ENCODE peak calls at places on chromosomes 5 and 9, in seven cellular contexts. X, H, W, L, A, P and M are unnamed samples.

GRCh38 chr5:159156839-159157238 is 52.5 kb downstream of the RNF145 start:
- DNase-seq in X (peak), H (no peak), W (peak), L (peak), A (peak), P (no peak), M (peak)

GRCh38 chr9:86734762-86735161 is 212.5 kb downstream of the GAS1 start:
- DNase-seq in X (peak), H (no peak), W (no peak), L (no peak), A (no peak), P (no peak), M (no peak)

GRCh38 chr9:33233659-33234335 is 6.2 kb upstream of the SPINK4 start:
- DNase-seq in X (peak), H (no peak), W (peak), L (no peak), A (no peak), P (no peak), M (no peak)

GRCh38 chr5:125023673-125024072 is 277.2 kb upstream of the ZNF608 start:
- DNase-seq in X (peak), H (no peak), W (no peak), L (no peak), A (no peak), P (no peak), M (no peak)

GRCh38 chr9:76369583-76369982 is 24.6 kb downstream of the RFK start:
- DNase-seq in X (peak), H (no peak), W (no peak), L (no peak), A (peak), P (no peak), M (no peak)

GRCh38 chr5:82234880-82235279 is 43.3 kb downstream of the RPS23 start:
- DNase-seq in X (no peak), H (no peak), W (no peak), L (no peak), A (peak), P (no peak), M (no peak)

GRCh38 chr9:83066771-83067170 is 3.8 kb upstream of the RASEF start:
- DNase-seq in X (peak), H (no peak), W (peak), L (no peak), A (no peak), P (no peak), M (no peak)

GRCh38 chr5:37926732-37927131 is 86.9 kb upstream of the GDNF start:
- DNase-seq in X (peak), H (no peak), W (no peak), L (no peak), A (no peak), P (no peak), M (no peak)

GRCh38 chr5:72244862-72245371 is 75.1 kb downstream of the MRPS27 start:
- DNase-seq in X (peak), H (no peak), W (no peak), L (no peak), A (peak), P (no peak), M (no peak)

GRCh38 chr5:63697811-63698210 is 264.4 kb downstream of the HTR1A start:
- DNase-seq in X (no peak), H (no peak), W (no peak), L (no peak), A (no peak), P (no peak), M (no peak)